ENCODE peak calls at places on chromosomes 16 and 17, in eight cellular contexts. V, R, A, G, O, K, J and Z are unnamed samples.

GRCh38 chr17:41717408-41718286 is 5.5 kb downstream of the GAST start:
- DNase-seq in V (peak), R (no peak), A (no peak), G (no peak), O (no peak), K (peak), J (no peak), Z (no peak)

GRCh38 chr16:29230671-29231091 is 175.8 kb downstream of the NPIPB11 start:
- DNase-seq in V (peak), R (no peak), A (no peak), G (no peak), O (no peak), K (peak), J (no peak), Z (no peak)

GRCh38 chr16:14373901-14374300 is 256.2 kb downstream of the PARN start:
- DNase-seq in V (no peak), R (no peak), A (no peak), G (no peak), O (no peak), K (no peak), J (no peak), Z (no peak)

GRCh38 chr17:80367510-80367909 is 47.5 kb upstream of the ENDOV start:
- DNase-seq in V (no peak), R (no peak), A (peak), G (no peak), O (no peak), K (no peak), J (no peak), Z (no peak)

GRCh38 chr17:64406321-64407200 is 15.9 kb upstream of the PECAM1 start:
- DNase-seq in V (peak), R (no peak), A (no peak), G (no peak), O (no peak), K (no peak), J (no peak), Z (no peak)

GRCh38 chr17:64786337-64786736 is 124.2 kb upstream of the SMURF2 start:
- DNase-seq in V (peak), R (no peak), A (no peak), G (no peak), O (no peak), K (no peak), J (no peak), Z (no peak)

GRCh38 chr16:66811043-66811442 is 9.7 kb upstream of the TERB1 start:
- DNase-seq in V (no peak), R (no peak), A (no peak), G (no peak), O (no peak), K (no peak), J (no peak), Z (no peak)

GRCh38 chr16:84255050-84255810 is 15.4 kb upstream of the KCNG4 start:
- DNase-seq in V (no peak), R (no peak), A (no peak), G (no peak), O (no peak), K (no peak), J (no peak), Z (no peak)

GRCh38 chr17:44863254-44863918 is 15.7 kb downstream of the HIGD1B start:
- DNase-seq in V (no peak), R (no peak), A (no peak), G (no peak), O (no peak), K (no peak), J (no peak), Z (no peak)

GRCh38 chr16:89455178-89455577 is 35.2 kb downstream of the ANKRD11 start:
- DNase-seq in V (no peak), R (no peak), A (no peak), G (no peak), O (peak), K (no peak), J (no peak), Z (no peak)

GRCh38 chr16:48385272-48385953 is at the start of gene SIAH1:
- DNase-seq in V (peak), R (peak), A (peak), G (peak), O (no peak), K (peak), J (peak), Z (peak)

GRCh38 chr17:37506678-37507077 is 17.0 kb downstream of the DUSP14 start:
- DNase-seq in V (peak), R (no peak), A (no peak), G (no peak), O (no peak), K (no peak), J (no peak), Z (peak)

GRCh38 chr16:8958344-8958808 is 5.3 kb downstream of the USP7 start:
- DNase-seq in V (peak), R (no peak), A (no peak), G (no peak), O (no peak), K (peak), J (no peak), Z (peak)

GRCh38 chr16:84555418-84556196 is 51.1 kb upstream of the MEAK7 start:
- DNase-seq in V (peak), R (no peak), A (no peak), G (no peak), O (no peak), K (no peak), J (no peak), Z (no peak)

GRCh38 chr17:35094902-35095301 is 24.8 kb downstream of the RAD51D start:
- DNase-seq in V (peak), R (no peak), A (no peak), G (peak), O (no peak), K (peak), J (no peak), Z (no peak)

GRCh38 chr16:49780436-49780835 is 75.5 kb downstream of the ZNF423 start:
- DNase-seq in V (no peak), R (no peak), A (no peak), G (no peak), O (no peak), K (no peak), J (no peak), Z (no peak)

GRCh38 chr16:57235128-57236092 is 9.6 kb upstream of the ARL2BP start:
- DNase-seq in V (peak), R (no peak), A (no peak), G (no peak), O (no peak), K (peak), J (no peak), Z (no peak)

GRCh38 chr16:48627148-48627547 is 17.2 kb upstream of the N4BP1 start:
- DNase-seq in V (no peak), R (no peak), A (no peak), G (no peak), O (no peak), K (no peak), J (no peak), Z (no peak)

GRCh38 chr16:73432794-73433455 is 385.0 kb upstream of the ZFHX3 start:
- DNase-seq in V (no peak), R (no peak), A (no peak), G (no peak), O (no peak), K (no peak), J (no peak), Z (no peak)

GRCh38 chr16:12260119-12260646 is 283.6 kb downstream of the SNX29 start:
- DNase-seq in V (no peak), R (no peak), A (no peak), G (no peak), O (no peak), K (no peak), J (no peak), Z (no peak)

GRCh38 chr16:64982581-64982980 is 139.3 kb downstream of the CDH11 start:
- DNase-seq in V (no peak), R (no peak), A (no peak), G (peak), O (no peak), K (peak), J (no peak), Z (no peak)

GRCh38 chr17:47888293-47888692 is 7.7 kb upstream of the SP2 start:
- DNase-seq in V (no peak), R (no peak), A (no peak), G (no peak), O (no peak), K (no peak), J (no peak), Z (no peak)

GRCh38 chr16:83200005-83200779 is 573.4 kb downstream of the CDH13 start:
- DNase-seq in V (peak), R (no peak), A (no peak), G (no peak), O (no peak), K (no peak), J (no peak), Z (no peak)

GRCh38 chr16:72179592-72179991 is 7.6 kb upstream of the PMFBP1 start:
- DNase-seq in V (no peak), R (no peak), A (no peak), G (no peak), O (no peak), K (no peak), J (no peak), Z (no peak)

DNA sequence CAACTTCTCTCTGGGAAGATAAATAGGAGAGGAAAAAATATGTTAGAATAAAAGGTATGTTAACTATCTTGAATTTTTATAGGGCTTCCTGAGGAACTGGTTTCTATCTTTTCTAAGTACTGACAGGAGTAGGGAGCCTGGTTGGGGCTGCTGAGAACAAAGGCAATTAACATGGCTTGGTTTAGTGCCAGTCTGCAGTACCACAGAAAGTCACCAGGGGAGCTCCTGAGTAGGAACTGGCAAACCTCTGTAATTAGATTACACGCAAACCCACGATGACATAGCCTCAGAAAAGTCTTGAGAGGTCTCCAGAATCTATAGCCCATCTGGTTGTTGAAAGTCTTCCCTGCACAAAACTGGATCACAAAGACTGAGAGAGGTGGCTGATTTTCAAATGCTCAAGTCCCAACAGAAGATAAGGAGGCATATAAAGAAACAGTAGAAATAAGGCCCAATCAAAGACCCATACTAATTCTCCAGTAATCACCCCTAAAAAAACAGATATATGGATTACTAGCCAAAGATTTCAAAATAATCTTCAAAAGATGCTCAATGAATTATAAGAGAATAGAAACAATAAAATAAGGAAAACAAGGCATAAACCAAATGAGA is 11.7 kb upstream of the CNTNAP4 start:
- DNase-seq in V (peak), R (no peak), A (no peak), G (no peak), O (no peak), K (peak), J (peak), Z (peak)
- TF ChIP-seq CTCF in V (peak), R (no peak), A (peak), G (no peak), O (peak), K (peak), J (peak), Z (peak)

DNA sequence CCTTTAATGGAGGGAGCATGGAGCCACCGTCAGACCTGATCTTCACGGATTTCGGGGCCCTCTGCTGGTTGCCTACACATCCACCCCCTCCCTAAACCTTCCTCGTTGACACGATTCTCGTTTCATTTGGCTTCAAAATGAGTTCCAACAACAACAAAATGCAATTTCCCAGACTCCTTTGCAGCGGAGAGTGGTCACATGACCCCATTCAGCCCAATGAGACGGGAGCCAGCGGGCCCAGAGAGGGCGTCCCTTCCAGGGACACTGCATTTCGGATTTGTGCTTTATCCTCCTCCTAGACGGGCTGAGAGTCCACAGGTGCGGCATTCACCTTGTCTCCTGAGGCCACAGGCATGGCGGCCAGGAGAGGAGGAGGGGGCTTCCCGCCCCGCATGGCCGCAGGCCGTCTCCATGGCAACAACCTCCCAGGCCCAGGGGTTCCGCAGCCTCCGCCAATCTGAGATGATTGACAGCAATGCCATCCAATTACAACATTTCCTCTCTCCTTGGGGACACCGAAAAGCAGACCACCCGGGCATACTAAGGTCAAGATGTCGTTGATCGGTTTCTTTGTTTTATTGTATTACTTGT is 259.8 kb downstream of the C16orf95 start:
- DNase-seq in V (no peak), R (no peak), A (no peak), G (no peak), O (no peak), K (peak), J (no peak), Z (no peak)
- TF ChIP-seq CTCF in V (no peak), R (no peak), A (no peak), G (no peak), O (no peak), K (peak), J (no peak), Z (no peak)

GRCh38 chr16:4574919-4575705 is 19.0 kb downstream of the C16orf96 start:
- DNase-seq in V (no peak), R (no peak), A (no peak), G (no peak), O (no peak), K (no peak), J (peak), Z (peak)
- TF ChIP-seq CTCF in V (no peak), R (no peak), A (no peak), G (no peak), O (no peak), K (no peak), J (no peak), Z (no peak)

DNA sequence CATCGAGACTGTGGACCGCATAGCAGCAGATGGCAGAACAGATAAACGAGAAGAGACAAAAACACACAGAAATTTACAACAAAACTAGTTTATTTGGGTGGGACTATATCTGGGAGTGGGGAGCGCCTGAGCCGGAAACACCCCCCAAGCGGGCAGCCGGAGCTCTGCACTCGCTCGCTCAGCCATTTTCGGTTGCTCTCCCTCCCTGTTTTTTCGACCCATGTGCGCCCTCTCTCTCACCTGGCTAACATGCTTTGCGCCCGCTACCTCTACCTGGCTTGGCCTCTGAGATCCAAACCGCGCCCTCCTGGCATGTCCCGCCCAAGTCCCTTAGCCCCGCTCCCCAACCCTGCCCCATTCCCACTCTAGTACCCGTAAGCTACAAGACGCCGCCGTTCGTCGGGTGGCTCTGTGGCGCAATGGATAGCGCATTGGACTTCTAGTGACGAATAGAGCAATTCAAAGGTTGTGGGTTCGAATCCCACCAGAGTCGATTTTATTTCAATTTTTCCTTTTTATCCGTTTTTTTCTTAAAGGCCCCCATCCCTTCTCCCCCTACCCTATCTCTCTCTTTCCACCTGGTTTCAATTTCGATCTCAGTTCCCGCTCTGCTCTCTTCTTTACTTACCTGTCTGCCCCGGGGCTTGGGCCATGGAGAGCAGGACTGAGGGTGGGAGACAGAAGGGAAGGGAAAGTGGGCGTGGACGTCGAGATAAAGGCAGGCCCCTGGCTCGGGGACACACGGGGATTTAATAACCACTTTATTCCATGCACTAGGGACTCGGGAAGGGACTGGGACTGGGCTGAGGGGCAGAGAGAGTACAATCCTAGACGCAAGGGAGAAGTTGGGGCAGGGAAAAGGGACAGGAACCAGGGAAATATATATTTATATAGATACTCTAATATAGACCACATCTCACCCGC is 2.5 kb upstream of the ALOXE3 start:
- DNase-seq in V (peak), R (peak), A (peak), G (no peak), O (peak), K (peak), J (peak), Z (peak)
- TF ChIP-seq CTCF in V (peak), R (no peak), A (peak), G (peak), O (peak), K (peak), J (no peak), Z (no peak)

DNA sequence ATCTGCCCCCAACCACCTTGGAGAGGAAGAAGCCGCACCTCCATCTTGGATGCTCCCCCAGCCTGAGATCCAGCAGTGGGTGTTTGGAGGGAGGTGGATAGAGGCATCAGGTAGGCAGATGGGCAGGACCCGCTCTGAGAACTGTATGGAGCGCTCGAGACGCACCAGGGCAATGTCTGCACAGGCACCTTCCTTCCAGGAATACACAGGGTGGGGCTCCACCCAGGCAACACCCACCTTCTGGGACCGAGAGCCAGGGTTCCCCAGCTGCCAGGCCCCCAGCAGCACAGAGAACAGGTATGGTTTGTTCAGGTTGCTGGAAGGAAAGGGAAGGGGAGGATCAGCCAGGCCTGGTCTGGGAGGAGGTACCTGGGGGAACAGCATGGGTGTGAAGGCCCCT is 2.4 kb downstream of the PRSS22 start:
- DNase-seq in V (no peak), R (no peak), A (no peak), G (no peak), O (no peak), K (no peak), J (no peak), Z (no peak)
- TF ChIP-seq CTCF in V (no peak), R (no peak), A (no peak), G (no peak), O (no peak), K (no peak), J (no peak), Z (no peak)

DNA sequence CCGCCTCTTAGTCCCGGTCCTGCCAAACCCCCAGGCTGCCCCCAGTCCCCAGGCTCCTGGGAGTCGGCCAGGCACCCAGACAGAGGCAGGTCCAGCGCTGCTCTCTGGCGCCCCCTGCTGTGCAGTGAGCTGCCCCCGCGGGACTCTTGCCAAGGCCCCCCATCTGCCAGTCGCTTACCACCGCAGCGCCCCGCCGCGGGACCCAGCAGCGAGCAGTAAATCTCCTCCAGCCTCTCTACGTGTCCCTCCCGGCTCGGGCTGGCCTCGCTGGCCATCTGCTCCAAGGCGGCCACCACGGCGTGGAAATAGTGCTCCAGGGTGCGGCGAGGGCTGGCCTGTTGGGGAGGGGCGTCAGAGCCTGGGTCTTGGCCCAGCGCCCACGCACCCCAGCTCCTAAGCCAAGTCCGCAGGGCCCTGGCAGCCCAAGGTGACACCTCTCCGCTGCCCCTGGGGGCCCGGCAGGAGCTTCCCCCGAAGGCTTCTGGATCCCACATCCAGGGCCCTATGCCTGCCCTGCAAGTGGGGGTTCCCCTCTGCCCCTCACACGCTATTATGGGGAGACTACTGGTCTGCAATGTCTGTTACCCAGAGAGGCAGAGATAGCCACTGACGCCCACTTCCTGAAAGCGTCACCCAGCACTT is 33.7 kb upstream of the MFSD6L start:
- DNase-seq in V (no peak), R (no peak), A (no peak), G (no peak), O (no peak), K (no peak), J (no peak), Z (peak)
- TF ChIP-seq CTCF in V (no peak), R (no peak), A (peak), G (peak), O (peak), K (peak), J (peak), Z (peak)

GRCh38 chr17:49407981-49408501 is 6.6 kb downstream of the PHB1 start:
- DNase-seq in V (peak), R (peak), A (peak), G (peak), O (no peak), K (peak), J (peak), Z (peak)
- TF ChIP-seq CTCF in V (peak), R (peak), A (peak), G (peak), O (peak), K (peak), J (peak), Z (peak)

GRCh38 chr16:68997564-68997963 is 107.9 kb upstream of the HAS3 start:
- DNase-seq in V (no peak), R (no peak), A (no peak), G (no peak), O (no peak), K (no peak), J (no peak), Z (no peak)

GRCh38 chr16:68993421-68993820 is 112.0 kb upstream of the HAS3 start:
- DNase-seq in V (no peak), R (no peak), A (no peak), G (no peak), O (no peak), K (peak), J (no peak), Z (no peak)

GRCh38 chr16:68993885-68994284 is 111.6 kb upstream of the HAS3 start:
- DNase-seq in V (peak), R (no peak), A (no peak), G (peak), O (no peak), K (peak), J (no peak), Z (no peak)

GRCh38 chr16:68994324-68994723 is 111.1 kb upstream of the HAS3 start:
- DNase-seq in V (no peak), R (no peak), A (no peak), G (no peak), O (no peak), K (no peak), J (no peak), Z (no peak)

DNA sequence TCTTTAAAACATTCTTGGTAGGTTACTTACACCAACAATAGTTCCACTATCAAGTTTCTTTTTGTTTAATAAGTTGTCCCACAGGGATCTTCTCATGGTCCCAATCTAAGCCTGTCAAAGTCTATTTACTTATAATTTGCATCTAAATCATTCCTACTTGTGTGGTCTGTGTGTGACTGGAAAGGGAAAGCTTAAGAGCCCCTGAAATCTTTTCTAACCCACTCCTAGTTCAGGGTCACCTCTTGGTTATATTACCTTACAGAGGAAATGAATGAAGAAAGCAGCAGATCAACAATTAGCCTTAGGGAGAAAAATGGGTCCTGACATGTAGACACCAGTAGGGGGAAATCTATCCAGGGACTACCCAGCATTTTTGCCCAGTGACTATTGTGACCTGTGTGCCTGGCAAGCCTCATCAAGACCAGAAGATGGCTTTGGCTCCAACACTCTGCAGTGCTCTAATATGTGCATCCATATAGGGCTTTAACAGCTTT is 110.4 kb upstream of the HAS3 start:
- DNase-seq in V (peak), R (no peak), A (no peak), G (no peak), O (no peak), K (peak), J (no peak), Z (peak)
- TF ChIP-seq CTCF in V (peak), R (no peak), A (no peak), G (peak), O (peak), K (peak), J (no peak), Z (peak)